ENCODE peak calls at places on chromosome 4, in five cellular contexts. W is thyroid gland, L is sigmoid colon, Q is A549, R is ovary. I is an unnamed sample.

GRCh38 chr4:124053872-124054538 is 657.4 kb downstream of the SPRY1 start:
- DNase-seq in L (no peak), R (no peak), W (no peak), Q (no peak), I (no peak)

GRCh38 chr4:87465739-87466366 is 43.5 kb downstream of the NUDT9 start:
- DNase-seq in W (no peak), Q (peak), L (no peak), R (no peak), I (no peak)

GRCh38 chr4:152436384-152436783 is 99.5 kb downstream of the FBXW7 start:
- DNase-seq in L (no peak), Q (no peak), W (no peak), R (no peak), I (no peak)

GRCh38 chr4:82948647-82949204 is 48.2 kb downstream of the THAP9 start:
- DNase-seq in W (no peak), Q (no peak), L (no peak), R (no peak), I (no peak)

GRCh38 chr4:168574581-168575295 is 77.9 kb downstream of the PALLD start:
- DNase-seq in Q (no peak), R (no peak), L (no peak), W (no peak), I (no peak)

GRCh38 chr4:153645183-153645582 is 38.9 kb upstream of the TLR2 start:
- DNase-seq in L (no peak), R (no peak), W (no peak), Q (no peak), I (no peak)

GRCh38 chr4:121485190-121485804 is 104.5 kb upstream of the QRFPR start:
- DNase-seq in L (no peak), W (no peak), Q (no peak), R (no peak), I (peak)

GRCh38 chr4:48262926-48263325 is 6.7 kb downstream of the TEC start:
- DNase-seq in R (no peak), L (no peak), Q (no peak), W (peak), I (no peak)

GRCh38 chr4:143336828-143337599 is at the start of gene GAB1:
- DNase-seq in W (peak), R (peak), Q (peak), L (peak), I (peak)

GRCh38 chr4:110605077-110605476 is 17.8 kb downstream of the PITX2 start:
- DNase-seq in R (no peak), L (no peak), Q (no peak), W (no peak), I (no peak)

GRCh38 chr4:5959221-5959982 is 58.8 kb downstream of the C4orf50 start:
- DNase-seq in L (no peak), R (no peak), Q (no peak), W (no peak), I (no peak)

GRCh38 chr4:32161382-32161781 is 1441.2 kb downstream of the PCDH7 start:
- DNase-seq in W (no peak), Q (no peak), R (no peak), L (no peak), I (no peak)

GRCh38 chr4:61427099-61427817 is 227.1 kb downstream of the ADGRL3 start:
- DNase-seq in L (no peak), W (no peak), R (no peak), Q (no peak), I (no peak)

GRCh38 chr4:56906534-56906933 is 1.2 kb upstream of the REST start:
- DNase-seq in R (no peak), L (no peak), W (no peak), Q (no peak), I (no peak)

GRCh38 chr4:76830612-76831474 is 67.1 kb downstream of the SOWAHB start:
- DNase-seq in R (peak), L (no peak), Q (peak), W (peak), I (no peak)

GRCh38 chr4:165766976-165767375 is 106.1 kb upstream of the TLL1 start:
- DNase-seq in W (no peak), R (no peak), L (no peak), Q (no peak), I (no peak)

GRCh38 chr4:98688416-98689290 is 30.2 kb upstream of the TSPAN5 start:
- DNase-seq in W (no peak), L (no peak), Q (peak), R (no peak), I (no peak)

GRCh38 chr4:117691572-117692351 is 342.5 kb upstream of the NDST3 start:
- DNase-seq in Q (no peak), W (no peak), L (no peak), R (no peak), I (no peak)

GRCh38 chr4:125359363-125359762 is 44.6 kb downstream of the FAT4 start:
- DNase-seq in L (no peak), Q (no peak), R (no peak), W (no peak), I (no peak)

GRCh38 chr4:125358453-125358852 is 43.7 kb downstream of the FAT4 start:
- DNase-seq in L (no peak), W (no peak), R (no peak), Q (no peak), I (no peak)

GRCh38 chr4:125357675-125358074 is 42.9 kb downstream of the FAT4 start:
- DNase-seq in R (no peak), Q (no peak), L (no peak), W (no peak), I (no peak)

GRCh38 chr4:125359960-125360628 is 45.3 kb downstream of the FAT4 start:
- DNase-seq in Q (no peak), R (no peak), L (no peak), W (no peak), I (no peak)

DNA sequence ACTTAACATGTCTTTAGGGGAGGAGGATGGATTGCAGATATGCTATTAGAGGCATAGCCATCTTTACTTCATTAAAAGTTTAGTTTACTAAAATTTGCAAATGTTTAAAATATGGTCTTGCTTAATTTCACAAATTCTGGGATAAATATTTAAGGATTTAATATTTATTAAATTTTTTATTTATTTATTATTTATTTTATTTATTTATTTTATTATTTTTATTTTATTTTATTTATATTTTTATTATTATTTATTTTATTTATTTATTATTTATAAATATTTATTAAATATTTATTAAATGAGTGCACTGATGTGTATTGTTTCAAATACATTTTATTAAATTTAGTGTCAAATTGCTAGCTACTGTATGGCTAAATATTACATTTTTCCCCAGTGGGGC is 46.0 kb downstream of the FAT4 start:
- DNase-seq in W (no peak), L (no peak), Q (no peak), R (no peak), I (no peak)
- TF ChIP-seq POLR2A in W (no peak), L (no peak), Q (no peak), R (no peak), I (no peak)

GRCh38 chr4:184267673-184268573 is 50.2 kb upstream of the ENPP6 start:
- DNase-seq in R (no peak), W (no peak), L (no peak), Q (peak), I (peak)
- TF ChIP-seq POLR2A in R (no peak), W (no peak), L (no peak), Q (no peak), I (no peak)

GRCh38 chr4:136863756-136864155 is 668.5 kb downstream of the PCDH18 start:
- DNase-seq in L (no peak), W (no peak), Q (no peak), R (no peak), I (no peak)

GRCh38 chr4:136864580-136865185 is 667.6 kb downstream of the PCDH18 start:
- DNase-seq in W (no peak), Q (peak), L (no peak), R (no peak), I (no peak)

GRCh38 chr4:136867465-136867864 is 664.8 kb downstream of the PCDH18 start:
- DNase-seq in Q (no peak), W (no peak), L (no peak), R (no peak), I (peak)

GRCh38 chr4:136861081-136861480 is 671.2 kb downstream of the PCDH18 start:
- DNase-seq in W (no peak), R (no peak), Q (no peak), L (no peak), I (no peak)

DNA sequence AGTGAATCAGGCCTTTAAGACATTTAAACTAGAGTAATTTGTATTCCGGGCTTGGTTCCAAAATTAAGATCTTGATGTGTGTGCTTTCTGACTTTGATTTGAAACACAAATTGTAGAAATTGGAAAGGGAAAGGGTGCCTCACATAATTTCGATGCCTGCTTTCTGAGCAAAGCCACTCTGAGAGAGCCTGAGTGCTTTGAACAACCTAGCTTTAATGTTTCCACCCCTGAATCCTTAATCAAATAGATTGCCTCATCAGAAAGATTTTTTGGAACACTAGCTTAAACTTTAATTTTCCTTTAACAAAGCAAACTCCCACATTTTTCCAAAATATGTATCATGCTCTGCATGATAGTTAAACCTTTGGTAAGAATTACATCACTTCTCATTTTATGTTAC is 666.7 kb downstream of the PCDH18 start:
- DNase-seq in L (no peak), W (no peak), Q (no peak), R (no peak), I (no peak)
- TF ChIP-seq POLR2A in L (no peak), W (no peak), Q (no peak), R (no peak), I (no peak)

DNA sequence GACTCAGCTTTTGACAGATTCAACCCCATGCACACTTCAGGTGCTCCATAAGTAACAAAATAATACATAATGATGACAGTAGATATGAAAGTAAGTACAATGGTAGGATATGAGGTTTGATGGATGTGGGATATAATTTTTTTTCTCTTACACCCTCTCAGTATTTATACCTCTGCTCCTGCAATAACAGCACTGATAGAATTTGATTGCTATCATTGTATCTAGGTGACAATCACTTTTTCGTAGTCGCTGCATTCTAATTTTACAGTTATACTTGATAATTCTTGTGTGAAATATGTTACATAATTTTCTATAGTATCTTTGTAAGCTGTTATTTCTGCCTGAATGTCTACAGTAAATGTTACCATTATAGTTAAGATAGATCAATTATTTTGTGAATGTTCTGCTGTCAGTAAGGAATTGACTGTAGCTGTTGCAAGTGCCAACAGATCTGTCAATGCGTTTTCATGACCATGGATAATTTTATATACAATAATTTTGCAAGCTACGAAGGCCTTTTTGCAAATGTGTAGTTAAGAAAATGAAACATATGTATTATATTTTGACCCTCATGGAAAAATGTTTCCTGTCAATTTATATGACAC is 128.9 kb downstream of the BANK1 start:
- DNase-seq in R (no peak), L (no peak), Q (no peak), W (no peak), I (no peak)
- TF ChIP-seq POLR2A in R (no peak), L (no peak), Q (no peak), W (no peak), I (no peak)

DNA sequence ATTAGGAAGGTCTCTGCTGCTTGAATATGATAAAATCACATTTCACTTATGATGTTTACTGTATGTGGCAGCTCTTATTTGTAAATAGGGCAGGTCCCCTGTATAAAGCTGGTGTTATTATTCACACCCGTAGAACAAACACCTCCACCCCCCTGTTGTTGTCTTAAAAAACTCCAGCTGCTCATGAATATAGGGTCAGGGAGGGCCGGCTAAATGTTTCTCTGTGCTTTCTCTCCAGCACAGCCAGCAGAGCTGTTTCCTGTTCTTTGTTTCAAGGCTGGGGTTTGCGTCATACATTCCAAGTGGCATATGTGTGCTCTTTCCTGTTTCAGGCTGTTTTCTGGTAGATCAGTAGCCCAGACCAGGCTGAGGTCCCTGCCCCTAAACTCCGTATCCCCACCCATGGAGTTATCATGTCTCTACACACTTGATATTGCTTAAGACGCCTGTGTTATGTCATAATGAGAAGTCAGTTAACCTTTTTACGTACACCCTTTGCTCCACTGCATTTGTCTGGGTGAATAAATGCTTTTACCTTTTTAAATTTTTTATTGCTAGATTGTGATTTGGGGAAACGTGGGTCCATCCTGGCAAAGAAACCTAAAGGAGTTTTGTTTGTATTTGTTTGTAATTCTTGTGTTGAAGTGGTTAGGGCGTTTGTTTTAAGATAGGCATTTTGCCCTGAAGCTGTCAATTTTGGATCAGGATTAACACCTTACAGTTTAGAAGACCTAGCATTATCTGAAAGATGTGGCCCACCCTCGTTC is 3.2 kb downstream of the KLF3 start:
- DNase-seq in W (peak), R (peak), L (peak), Q (peak), I (no peak)
- TF ChIP-seq POLR2A in W (peak), R (peak), L (peak), Q (no peak), I (no peak)

GRCh38 chr4:73776363-73776762 is 36.0 kb downstream of the CXCL8 start:
- DNase-seq in Q (no peak), W (peak), R (peak), L (peak), I (no peak)
- TF ChIP-seq POLR2A in Q (no peak), W (no peak), R (no peak), L (no peak), I (no peak)

DNA sequence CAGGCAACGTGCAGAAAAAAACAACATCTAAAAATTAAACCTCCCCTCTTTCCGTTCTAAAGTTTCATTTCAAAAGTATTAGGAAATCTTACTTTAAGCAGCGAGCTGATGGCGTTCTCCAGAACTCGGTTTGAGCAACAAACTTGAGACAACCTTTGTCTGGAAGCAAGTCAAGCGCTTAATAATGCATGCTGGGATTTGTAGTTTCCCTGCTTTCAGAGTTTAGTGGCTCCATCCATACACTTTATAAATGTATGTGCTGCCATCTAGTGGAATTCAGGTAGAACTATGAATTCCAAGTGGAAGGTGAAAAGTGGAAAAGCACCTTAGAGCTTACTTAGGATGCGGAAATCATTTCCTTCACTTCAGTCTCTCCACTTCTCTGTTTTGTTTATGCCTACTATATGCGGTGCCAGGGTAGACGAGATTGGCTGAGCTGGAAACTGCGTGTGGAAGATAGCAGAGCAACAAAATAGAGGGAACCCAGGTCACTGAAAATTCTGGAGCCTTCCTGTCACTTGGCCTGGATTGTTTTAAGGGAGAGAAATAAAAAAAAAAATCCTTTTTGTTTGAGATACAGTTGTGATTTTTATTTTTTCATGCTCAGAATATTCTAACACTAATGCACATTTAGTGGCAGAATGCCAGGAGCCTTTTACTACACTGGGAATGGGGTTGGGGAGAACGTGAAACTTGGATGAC is at the start of gene BDH2:
- DNase-seq in W (peak), R (peak), L (peak), Q (peak), I (no peak)
- TF ChIP-seq POLR2A in W (peak), R (peak), L (peak), Q (no peak), I (no peak)